ENCODE peak calls at places on chromosomes 1 and 21, in five cellular contexts. Q is mesendoderm, X is neural progenitor cell, C is mammary epithelial cell, E is GM23338. R is an unnamed sample. For H3K79me2, the result is how much of the 10 kb centered on the place peaks cover.

GRCh38 chr21:10639123-10639522 is 117.7 kb downstream of the TPTE start:
- DNase-seq in Q (no peak), X (no peak), C (no peak), E (no peak), R (no peak)

GRCh38 chr1:197314672-197315071 is 46.6 kb downstream of the CRB1 start:
- DNase-seq in Q (peak), X (no peak), C (no peak), E (no peak), R (no peak)

GRCh38 chr1:20724364-20725188 is 6.8 kb upstream of the KIF17 start:
- DNase-seq in Q (no peak), X (no peak), C (no peak), E (no peak), R (peak)

GRCh38 chr1:195981448-195982139 is 626.6 kb downstream of the KCNT2 start:
- DNase-seq in Q (no peak), X (no peak), C (peak), E (no peak), R (no peak)

GRCh38 chr1:153888518-153888917 is 34.3 kb downstream of the GATAD2B start:
- DNase-seq in Q (no peak), X (no peak), C (no peak), E (no peak), R (no peak)

GRCh38 chr1:31503581-31503980 is 72.7 kb upstream of the TINAGL1 start:
- DNase-seq in Q (no peak), X (peak), C (no peak), E (no peak), R (no peak)

GRCh38 chr1:218705911-218706893 is 361.1 kb downstream of the TGFB2 start:
- DNase-seq in Q (peak), X (no peak), C (peak), E (no peak), R (no peak)

GRCh38 chr1:8409107-8409506 is 91.2 kb downstream of the SLC45A1 start:
- DNase-seq in Q (peak), X (peak), C (peak), E (peak), R (no peak)

GRCh38 chr1:42221952-42222606 is 57.5 kb upstream of the GUCA2A start:
- DNase-seq in Q (peak), X (no peak), C (peak), E (no peak), R (no peak)

GRCh38 chr1:73604739-73605138 is 593.2 kb downstream of the LRRIQ3 start:
- DNase-seq in Q (no peak), X (no peak), C (peak), E (peak), R (no peak)

GRCh38 chr1:222813866-222814535 is 838 bp upstream of the DISP1 start:
- DNase-seq in Q (no peak), X (no peak), C (no peak), E (no peak), R (no peak)

GRCh38 chr1:245953876-245954660 is 553.0 kb downstream of the SMYD3 start:
- DNase-seq in Q (no peak), X (no peak), C (peak), E (no peak), R (no peak)

GRCh38 chr1:173134800-173135199 is 72.3 kb downstream of the TNFSF4 start:
- DNase-seq in Q (no peak), X (no peak), C (no peak), E (no peak), R (no peak)

GRCh38 chr1:116268211-116268610 is 104.8 kb upstream of the ATP1A1 start:
- DNase-seq in Q (no peak), X (no peak), C (peak), E (no peak), R (no peak)

GRCh38 chr1:174996474-174996873 is 3.3 kb upstream of the CACYBP start:
- DNase-seq in Q (no peak), X (no peak), C (peak), E (no peak), R (no peak)

GRCh38 chr1:199010933-199011332 is 372.1 kb downstream of the PTPRC start:
- DNase-seq in Q (no peak), X (no peak), C (peak), E (no peak), R (no peak)

GRCh38 chr1:66350001-66350547 is 183.9 kb upstream of the SGIP1 start:
- DNase-seq in Q (peak), X (peak), C (peak), E (peak), R (no peak)

GRCh38 chr1:1797731-1798341 is 19.6 kb upstream of the NADK start:
- DNase-seq in Q (no peak), X (no peak), C (no peak), E (no peak), R (no peak)

GRCh38 chr1:38257374-38257773 is 210.8 kb upstream of the POU3F1 start:
- DNase-seq in Q (no peak), X (no peak), C (no peak), E (no peak), R (no peak)

GRCh38 chr1:6098303-6099215 is 52.9 kb downstream of the KCNAB2 start:
- DNase-seq in Q (no peak), X (no peak), C (no peak), E (no peak), R (peak)

GRCh38 chr1:196669693-196670092 is 17.9 kb downstream of the CFH start:
- DNase-seq in Q (no peak), X (no peak), C (no peak), E (no peak), R (no peak)

GRCh38 chr1:193059282-193060225 is at the start of the genes RO60 and UCHL5:
- DNase-seq in Q (peak), X (peak), C (peak), E (peak), R (peak)

GRCh38 chr21:45974073-45975016 is 7.2 kb upstream of the COL6A1 start:
- DNase-seq in Q (peak), X (peak), C (peak), E (peak), R (peak)

GRCh38 chr1:85818371-85818770 is 110.1 kb upstream of the ZNHIT6 start:
- DNase-seq in Q (peak), X (no peak), C (no peak), E (peak), R (no peak)

GRCh38 chr21:36820176-36821031 is 121.5 kb downstream of the SIM2 start:
- DNase-seq in Q (peak), X (peak), C (no peak), E (peak), R (no peak)

GRCh38 chr1:174795806-174796205 is 203.9 kb upstream of the CACYBP start:
- DNase-seq in Q (no peak), X (no peak), C (peak), E (no peak), R (no peak)

GRCh38 chr1:241749924-241750695 is 97.9 kb upstream of the EXO1 start:
- DNase-seq in Q (no peak), X (no peak), C (no peak), E (no peak), R (no peak)

GRCh38 chr1:118918230-118918939 is 69.8 kb downstream of the TBX15 start:
- DNase-seq in Q (no peak), X (no peak), C (no peak), E (no peak), R (no peak)

GRCh38 chr21:42112223-42112622 is 41.1 kb downstream of the UMODL1 start:
- DNase-seq in Q (no peak), X (no peak), C (no peak), E (no peak), R (no peak)

GRCh38 chr1:55640708-55641473 is 425.7 kb upstream of the USP24 start:
- DNase-seq in Q (peak), X (no peak), C (peak), E (no peak), R (peak)

GRCh38 chr1:207993477-207994445 is 82.8 kb upstream of the CD34 start:
- DNase-seq in Q (peak), X (peak), C (no peak), E (peak), R (peak)

GRCh38 chr1:66282343-66282852 is 251.6 kb upstream of the SGIP1 start:
- DNase-seq in Q (no peak), X (no peak), C (peak), E (no peak), R (no peak)

GRCh38 chr21:42527489-42528158 is 14.0 kb downstream of the SLC37A1 start:
- DNase-seq in Q (no peak), X (no peak), C (no peak), E (no peak), R (no peak)

GRCh38 chr1:151494741-151495281 is 16.4 kb upstream of the CGN start:
- DNase-seq in Q (peak), X (peak), C (peak), E (no peak), R (no peak)

DNA sequence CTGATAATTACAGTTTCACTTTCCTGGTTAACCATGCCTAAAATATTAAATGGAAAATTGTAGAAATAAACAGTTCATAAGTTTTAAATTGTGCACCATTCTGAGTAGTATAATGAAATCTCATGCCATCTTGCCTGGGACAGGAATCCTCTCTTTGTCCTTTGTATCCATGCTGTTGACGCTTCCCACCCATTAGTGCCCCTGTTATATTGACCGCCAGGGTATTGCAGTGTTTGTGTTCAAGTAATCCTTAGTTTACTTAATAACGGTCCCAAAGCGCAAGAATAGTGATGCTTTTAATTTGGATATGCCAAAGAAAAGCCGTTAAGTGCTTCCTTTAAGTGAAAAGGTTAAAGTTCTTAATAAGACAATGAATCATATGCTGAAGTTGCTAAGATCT is 41.7 kb downstream of the RPRD2 start:
- DNase-seq in Q (no peak), X (no peak), C (no peak), E (no peak), R (no peak)
- H3K79me2 ChIP-seq in Q (under half), X (half or more), C (half or more), E (half or more), R (half or more)

DNA sequence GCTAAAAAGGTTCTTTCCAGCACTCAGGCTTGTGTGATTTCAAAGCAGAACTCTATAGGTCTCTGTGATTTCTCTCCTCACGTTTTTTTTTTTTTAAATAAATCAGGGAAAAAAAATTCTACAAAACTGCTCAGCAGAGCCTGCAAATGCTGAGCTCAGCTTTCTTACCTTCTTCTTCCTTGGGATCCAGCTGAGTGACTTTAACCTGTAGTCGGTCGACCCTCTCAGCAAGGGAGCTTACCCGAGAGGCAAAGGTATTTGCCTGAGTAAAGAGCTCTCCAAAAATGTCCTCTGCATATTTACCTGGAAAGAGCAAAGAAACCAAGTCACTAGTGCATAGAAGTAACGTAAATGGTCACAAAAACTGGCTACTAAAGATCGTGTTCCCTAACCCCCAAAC is 26.4 kb downstream of the GPR3 start:
- DNase-seq in Q (peak), X (no peak), C (no peak), E (peak), R (no peak)
- H3K79me2 ChIP-seq in Q (under half), X (under half), C (half or more), E (under half), R (under half)

GRCh38 chr1:28437924-28438699 is 67.7 kb upstream of the RCC1 start:
- DNase-seq in Q (peak), X (peak), C (peak), E (peak), R (peak)

GRCh38 chr1:28439320-28439719 is 66.5 kb upstream of the RCC1 start:
- DNase-seq in Q (no peak), X (no peak), C (no peak), E (no peak), R (no peak)

GRCh38 chr1:28447674-28448073 is 58.2 kb upstream of the RCC1 start:
- DNase-seq in Q (no peak), X (no peak), C (no peak), E (no peak), R (no peak)

GRCh38 chr1:28441674-28442073 is 64.2 kb upstream of the RCC1 start:
- DNase-seq in Q (no peak), X (no peak), C (no peak), E (no peak), R (no peak)

DNA sequence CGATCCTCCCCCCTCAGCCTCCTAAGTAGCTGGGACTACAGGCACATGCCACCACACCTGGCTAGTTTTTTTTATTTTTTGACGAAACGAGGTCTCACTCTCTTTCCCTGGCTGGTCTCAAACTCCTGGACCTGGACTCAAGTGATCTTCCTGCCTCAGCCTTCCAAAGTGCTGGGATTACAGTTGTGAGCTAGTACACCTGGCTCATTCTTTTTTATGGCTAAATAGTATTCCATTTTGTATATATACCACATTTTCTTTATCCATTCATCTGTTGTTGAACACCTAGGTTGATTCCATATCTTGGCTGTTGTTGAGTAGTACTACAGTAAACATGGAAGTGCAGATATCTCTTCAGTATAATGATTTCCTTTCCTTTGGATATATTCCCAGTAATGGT is 62.3 kb upstream of the RCC1 start:
- DNase-seq in Q (no peak), X (no peak), C (no peak), E (no peak), R (no peak)
- H3K79me2 ChIP-seq in Q (under half), X (under half), C (half or more), E (under half), R (half or more)

GRCh38 chr1:165860065-165860464 is 32.7 kb downstream of the UCK2 start:
- DNase-seq in Q (no peak), X (no peak), C (no peak), E (no peak), R (no peak)
- H3K79me2 ChIP-seq in Q (half or more), X (half or more), C (half or more), E (half or more), R (half or more)

DNA sequence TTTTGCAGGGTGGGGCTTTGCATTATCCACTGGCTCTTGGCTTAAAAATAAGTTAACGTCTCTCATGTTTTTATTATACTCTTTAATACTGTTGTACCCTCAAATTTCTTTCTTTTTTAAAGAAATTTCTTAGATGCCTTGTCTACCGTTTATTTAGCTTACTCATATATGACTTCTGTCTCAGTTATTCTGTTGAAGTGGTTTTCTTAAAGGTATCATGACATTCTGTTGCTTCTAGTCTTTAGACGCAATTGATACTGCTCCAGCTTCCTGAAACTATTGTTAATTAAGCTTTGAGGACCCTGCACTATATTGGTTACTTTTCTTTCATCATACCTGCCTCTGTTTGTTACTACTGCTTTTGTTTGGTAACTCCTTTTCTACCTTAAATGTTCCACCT is 11.7 kb downstream of the PKN2 start:
- DNase-seq in Q (no peak), X (no peak), C (no peak), E (no peak), R (no peak)
- H3K79me2 ChIP-seq in Q (under half), X (half or more), C (half or more), E (half or more), R (half or more)

GRCh38 chr1:167661527-167662436 is 31.8 kb downstream of the RCSD1 start:
- DNase-seq in Q (no peak), X (no peak), C (peak), E (no peak), R (no peak)
- H3K79me2 ChIP-seq in Q (under half), X (under half), C (under half), E (under half), R (under half)

DNA sequence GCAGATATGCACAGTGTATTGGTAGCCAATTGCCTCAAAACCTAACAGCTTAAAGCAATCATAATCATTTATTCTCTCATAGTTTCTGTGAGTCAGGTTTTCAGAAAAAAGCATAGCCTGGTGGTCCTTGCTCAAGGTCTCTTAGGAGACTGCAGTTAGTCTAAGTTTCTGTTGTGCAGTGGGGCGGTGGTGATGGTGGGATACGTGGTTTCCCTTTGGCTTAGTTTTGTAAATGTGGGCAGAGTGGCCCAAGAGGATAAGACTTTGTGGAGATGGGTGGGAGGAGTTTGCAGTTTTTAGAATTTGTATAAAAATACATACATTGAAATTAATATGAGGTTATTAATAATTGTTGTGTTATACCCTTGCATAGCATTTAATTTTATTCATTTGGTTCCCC is 68.6 kb downstream of the NOS1AP start:
- DNase-seq in Q (no peak), X (no peak), C (no peak), E (no peak), R (no peak)
- H3K79me2 ChIP-seq in Q (under half), X (half or more), C (under half), E (half or more), R (under half)

GRCh38 chr1:10509823-10510509 is 35.2 kb downstream of the PEX14 start:
- DNase-seq in Q (no peak), X (no peak), C (no peak), E (no peak), R (no peak)
- H3K79me2 ChIP-seq in Q (under half), X (half or more), C (half or more), E (half or more), R (half or more)

GRCh38 chr1:93576346-93576745 is 105.3 kb downstream of the BCAR3 start:
- DNase-seq in Q (no peak), X (peak), C (no peak), E (no peak), R (peak)

GRCh38 chr1:93574511-93574910 is 107.1 kb downstream of the BCAR3 start:
- DNase-seq in Q (no peak), X (no peak), C (no peak), E (no peak), R (no peak)

GRCh38 chr1:93574991-93575390 is 106.6 kb downstream of the BCAR3 start:
- DNase-seq in Q (no peak), X (no peak), C (no peak), E (no peak), R (no peak)

GRCh38 chr1:93573940-93574469 is 107.6 kb downstream of the BCAR3 start:
- DNase-seq in Q (no peak), X (no peak), C (no peak), E (no peak), R (no peak)

GRCh38 chr1:93575586-93576271 is 105.9 kb downstream of the BCAR3 start:
- DNase-seq in Q (peak), X (peak), C (no peak), E (no peak), R (peak)
- H3K79me2 ChIP-seq in Q (under half), X (under half), C (half or more), E (under half), R (half or more)

GRCh38 chr1:19643602-19644419 is at the start of gene NBL1:
- DNase-seq in Q (no peak), X (peak), C (peak), E (peak), R (peak)
- H3K79me2 ChIP-seq in Q (under half), X (under half), C (under half), E (under half), R (under half)

R was measured in SK-N-SH.